ENCODE peak calls at places on chromosome 16, in six cellular contexts. I is body of pancreas, V is neural progenitor cell, D is lower leg skin, W is pancreas, U is AG04450. B is an unnamed sample.

GRCh38 chr16:49492090-49492801 is 118.6 kb downstream of the C16orf78 start:
- DNase-seq in W (peak), U (no peak), I (peak), V (peak), D (peak), B (peak)

GRCh38 chr16:71489122-71489521 is at the start of gene ZNF19:
- DNase-seq in I (no peak), V (no peak), D (no peak), U (no peak), W (no peak), B (no peak)

GRCh38 chr16:25523183-25523582 is 168.6 kb upstream of the HS3ST4 start:
- DNase-seq in U (no peak), V (no peak), W (no peak), I (no peak), D (no peak), B (no peak)

GRCh38 chr16:86975445-86975844 is 341.7 kb downstream of the C16orf95 start:
- DNase-seq in I (peak), V (peak), W (no peak), U (peak), D (no peak), B (peak)

GRCh38 chr16:57067347-57067746 is 25.0 kb upstream of the CPNE2 start:
- DNase-seq in V (no peak), D (no peak), W (no peak), I (no peak), U (no peak), B (no peak)

GRCh38 chr16:89026121-89026612 is 49.2 kb upstream of the CBFA2T3 start:
- DNase-seq in U (no peak), I (no peak), W (no peak), D (no peak), V (no peak), B (peak)

GRCh38 chr16:72371307-72372081 is 199.5 kb upstream of the PMFBP1 start:
- DNase-seq in D (no peak), V (peak), W (no peak), I (no peak), U (no peak), B (peak)

GRCh38 chr16:58329147-58329546 is 34.3 kb upstream of the PRSS54 start:
- DNase-seq in I (no peak), U (no peak), V (no peak), W (no peak), D (no peak), B (peak)

GRCh38 chr16:56852401-56852730 is 12.6 kb upstream of the SLC12A3 start:
- DNase-seq in I (no peak), D (no peak), W (peak), V (no peak), U (no peak), B (no peak)

GRCh38 chr16:68447721-68448359 is 468 bp downstream of the SMPD3 start:
- DNase-seq in U (no peak), V (peak), D (peak), W (no peak), I (no peak), B (no peak)

GRCh38 chr16:64983983-64984382 is 137.9 kb downstream of the CDH11 start:
- DNase-seq in U (peak), I (peak), V (peak), D (no peak), W (no peak), B (peak)

GRCh38 chr16:85387731-85388295 is 225.3 kb upstream of the GSE1 start:
- DNase-seq in W (no peak), I (no peak), V (no peak), D (peak), U (no peak), B (no peak)

GRCh38 chr16:51757124-51757470 is 606.0 kb upstream of the SALL1 start:
- DNase-seq in W (no peak), U (no peak), I (no peak), D (no peak), V (no peak), B (no peak)

GRCh38 chr16:87369796-87370719 is 13.5 kb downstream of the FBXO31 start:
- DNase-seq in D (no peak), W (no peak), V (peak), I (no peak), U (no peak), B (no peak)

DNA sequence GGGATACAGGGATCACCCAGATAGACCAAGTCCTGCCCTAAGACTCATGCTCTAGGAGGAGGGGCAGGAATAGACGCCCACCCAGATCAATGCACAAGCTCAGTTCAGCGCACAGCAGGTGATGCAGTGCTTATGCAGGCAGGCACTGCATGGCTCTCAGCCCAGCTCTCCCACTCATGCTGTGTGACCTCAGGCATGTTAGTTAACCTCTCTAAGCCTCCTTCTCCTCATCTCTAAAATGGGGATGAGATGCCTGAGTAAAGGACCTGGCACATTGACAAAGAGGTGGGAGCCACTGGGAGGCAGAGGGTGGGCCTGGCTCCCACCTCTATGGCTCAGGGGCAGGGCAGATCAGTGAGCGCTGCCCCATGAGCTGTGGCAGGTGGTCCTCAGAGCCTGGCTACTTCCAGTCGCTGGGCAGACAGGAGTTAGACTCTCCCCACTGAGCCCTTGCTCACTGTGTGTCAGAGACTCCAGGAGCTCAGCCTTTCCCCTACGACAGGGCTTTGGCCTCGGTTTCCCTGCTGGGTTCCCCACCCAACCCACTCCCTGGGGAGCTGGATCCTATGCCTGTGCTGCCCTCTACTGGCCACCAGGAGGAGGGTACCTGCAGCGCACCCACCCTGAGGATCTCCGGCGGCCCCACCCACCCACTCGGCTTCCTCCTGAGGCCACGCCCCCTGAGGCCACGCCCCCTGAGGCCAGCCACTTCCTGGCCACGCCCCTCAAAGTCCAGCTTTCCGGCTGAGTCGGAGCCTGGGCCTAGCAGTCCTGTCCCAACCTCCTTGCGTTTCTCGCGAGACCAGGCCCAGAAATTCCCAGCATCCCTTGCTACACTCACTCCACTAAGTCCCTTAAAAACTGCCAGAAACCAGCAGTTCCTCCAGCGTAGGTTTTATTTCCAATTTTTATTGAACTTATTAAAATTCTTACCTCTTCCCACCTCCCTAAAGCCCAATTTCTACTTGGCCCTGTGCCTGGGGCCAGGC is 196.1 kb downstream of the GSG1L start:
- DNase-seq in I (peak), W (no peak), D (no peak), V (peak), U (peak), B (peak)
- H3K4me3 ChIP-seq in I (no peak), W (no peak), D (no peak), V (no peak), U (no peak), B (no peak)

GRCh38 chr16:47774661-47775060 is 313.5 kb downstream of the PHKB start:
- DNase-seq in U (no peak), D (no peak), I (no peak), W (no peak), V (peak), B (peak)
- TF ChIP-seq CTCF in U (peak), D (no peak), I (no peak), W (no peak), V (peak), B (peak)

GRCh38 chr16:11361043-11361442 is 15.8 kb downstream of the RMI2 start:
- DNase-seq in D (no peak), W (no peak), I (no peak), U (no peak), V (no peak), B (no peak)

GRCh38 chr16:11360581-11360980 is 15.3 kb downstream of the RMI2 start:
- DNase-seq in W (no peak), I (no peak), V (no peak), U (no peak), D (no peak), B (no peak)

GRCh38 chr16:11359370-11359769 is 14.1 kb downstream of the RMI2 start:
- DNase-seq in I (peak), V (no peak), W (no peak), D (no peak), U (peak), B (peak)

GRCh38 chr16:11363927-11364258 is 18.6 kb downstream of the RMI2 start:
- DNase-seq in W (no peak), U (no peak), D (no peak), V (no peak), I (no peak), B (no peak)

GRCh38 chr16:11361751-11362742 is 16.8 kb downstream of the RMI2 start:
- DNase-seq in U (no peak), D (no peak), V (no peak), W (no peak), I (no peak), B (no peak)
- H3K4me3 ChIP-seq in U (no peak), D (no peak), V (no peak), W (no peak), I (no peak), B (no peak)

GRCh38 chr16:62041401-62041800 is 5.2 kb upstream of the CDH8 start:
- DNase-seq in U (no peak), D (no peak), V (peak), W (no peak), I (no peak), B (peak)
- TF ChIP-seq CTCF in U (no peak), D (no peak), V (peak), W (no peak), I (no peak), B (peak)

DNA sequence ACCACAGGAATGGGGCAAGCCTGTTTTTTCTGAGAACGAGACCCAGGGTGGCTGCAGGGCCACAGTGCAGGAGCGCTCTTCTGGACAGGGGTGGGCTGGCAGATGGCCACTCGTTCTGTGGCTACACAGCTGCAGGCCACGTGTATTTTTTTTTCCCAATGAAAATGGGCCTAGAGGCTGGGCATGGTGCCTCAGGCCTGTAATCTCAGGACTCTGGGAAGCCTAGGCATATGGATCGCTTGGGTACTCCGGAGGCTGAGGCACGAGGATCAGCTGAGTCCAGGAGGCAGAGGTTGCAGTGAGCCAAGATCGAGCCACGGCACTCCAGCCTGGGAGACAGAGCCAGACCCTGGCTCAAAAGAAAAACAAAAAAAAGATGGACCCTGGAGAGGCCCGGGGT is 6.8 kb downstream of the UNKL start:
- DNase-seq in D (no peak), V (no peak), U (no peak), I (peak), W (no peak), B (peak)
- H3K4me3 ChIP-seq in D (no peak), V (peak), U (peak), I (no peak), W (no peak), B (peak)

DNA sequence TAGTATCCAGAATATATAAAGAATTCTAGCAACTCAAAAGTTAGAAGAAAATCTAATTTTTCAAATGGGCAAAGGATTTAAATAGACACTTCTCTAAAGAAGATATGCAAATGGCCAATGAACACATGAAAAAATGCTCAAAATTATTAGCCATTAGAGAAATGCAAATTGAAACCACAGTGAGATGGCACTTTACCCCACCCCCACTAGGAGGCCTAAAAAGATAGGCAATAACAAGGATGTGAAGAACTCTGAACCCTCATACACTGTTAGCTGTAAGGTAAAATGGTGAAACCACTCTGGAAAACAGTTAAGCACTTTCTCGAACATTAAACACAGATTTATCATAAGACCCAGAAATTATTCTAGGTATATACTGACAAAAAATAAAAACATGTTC is 71.4 kb upstream of the IRX6 start:
- DNase-seq in I (no peak), V (no peak), U (no peak), D (no peak), W (no peak), B (no peak)
- TF ChIP-seq CTCF in I (no peak), V (no peak), U (no peak), D (no peak), W (no peak), B (no peak)

GRCh38 chr16:4101421-4102275 is 14.6 kb downstream of the ADCY9 start:
- DNase-seq in U (no peak), V (no peak), D (no peak), I (peak), W (peak), B (no peak)
- H3K4me3 ChIP-seq in U (no peak), V (no peak), D (no peak), I (no peak), W (no peak), B (no peak)

GRCh38 chr16:81448154-81449131 is 3.8 kb downstream of the CMIP start:
- DNase-seq in D (no peak), W (peak), I (peak), V (peak), U (no peak), B (peak)
- TF ChIP-seq CTCF in D (no peak), W (no peak), I (no peak), V (no peak), U (no peak), B (no peak)

B was measured in choroid plexus epithelial cell.